ENCODE peak calls at places on chromosomes 5 and 9, in seven cellular contexts. One of them, this sample, is unnamed.

GRCh38 chr9:136085815-136086212 is 9.3 kb downstream of the NACC2 start:
- DNase-seq in osteocyte: no peak
- DNase-seq in CD8-positive, alpha-beta T cell: no peak
- DNase-seq in OCI-LY7: no peak
- DNase-seq in uterus: no peak
- DNase-seq in bronchial epithelial cell: no peak
- DNase-seq in tibial artery: peak; percentile 57
- DNase-seq in this sample: no peak

GRCh38 chr9:133113928-133114351 is 7.1 kb downstream of the RALGDS start:
- DNase-seq in osteocyte: no peak
- DNase-seq in CD8-positive, alpha-beta T cell: no peak
- DNase-seq in OCI-LY7: no peak
- DNase-seq in uterus: no peak
- DNase-seq in bronchial epithelial cell: no peak
- DNase-seq in tibial artery: peak; percentile 20
- DNase-seq in this sample: no peak

GRCh38 chr9:88344013-88344412 is 44.2 kb upstream of the SPIN1 start:
- DNase-seq in osteocyte: no peak
- DNase-seq in CD8-positive, alpha-beta T cell: no peak
- DNase-seq in OCI-LY7: no peak
- DNase-seq in uterus: no peak
- DNase-seq in bronchial epithelial cell: no peak
- DNase-seq in tibial artery: no peak
- DNase-seq in this sample: no peak

GRCh38 chr9:138023394-138024124 is 146.0 kb downstream of the CACNA1B start:
- DNase-seq in osteocyte: peak; percentile 83
- DNase-seq in CD8-positive, alpha-beta T cell: no peak
- DNase-seq in OCI-LY7: no peak
- DNase-seq in uterus: no peak
- DNase-seq in bronchial epithelial cell: no peak
- DNase-seq in tibial artery: no peak
- DNase-seq in this sample: no peak

GRCh38 chr5:107418902-107419301 is 251.8 kb downstream of the EFNA5 start:
- DNase-seq in osteocyte: no peak
- DNase-seq in CD8-positive, alpha-beta T cell: no peak
- DNase-seq in OCI-LY7: no peak
- DNase-seq in uterus: no peak
- DNase-seq in bronchial epithelial cell: no peak
- DNase-seq in tibial artery: no peak
- DNase-seq in this sample: no peak

GRCh38 chr5:102981957-102982635 is 137.8 kb downstream of the GIN1 start:
- DNase-seq in osteocyte: no peak
- DNase-seq in CD8-positive, alpha-beta T cell: no peak
- DNase-seq in OCI-LY7: no peak
- DNase-seq in uterus: no peak
- DNase-seq in bronchial epithelial cell: no peak
- DNase-seq in tibial artery: no peak
- DNase-seq in this sample: no peak

GRCh38 chr5:23494558-23494957 is 12.9 kb upstream of the PRDM9 start:
- DNase-seq in osteocyte: no peak
- DNase-seq in CD8-positive, alpha-beta T cell: no peak
- DNase-seq in OCI-LY7: no peak
- DNase-seq in uterus: no peak
- DNase-seq in bronchial epithelial cell: no peak
- DNase-seq in tibial artery: no peak
- DNase-seq in this sample: no peak

GRCh38 chr9:38708759-38709158 is 11.2 kb downstream of the FAM240B start:
- DNase-seq in osteocyte: no peak
- DNase-seq in CD8-positive, alpha-beta T cell: no peak
- DNase-seq in OCI-LY7: no peak
- DNase-seq in uterus: no peak
- DNase-seq in bronchial epithelial cell: no peak
- DNase-seq in tibial artery: no peak
- DNase-seq in this sample: no peak

GRCh38 chr5:16784088-16784487 is 152.0 kb downstream of the MYO10 start:
- DNase-seq in osteocyte: no peak
- DNase-seq in CD8-positive, alpha-beta T cell: no peak
- DNase-seq in OCI-LY7: no peak
- DNase-seq in uterus: no peak
- DNase-seq in bronchial epithelial cell: no peak
- DNase-seq in tibial artery: no peak
- DNase-seq in this sample: no peak

GRCh38 chr5:19314840-19315239 is 673.2 kb downstream of the CDH18 start:
- DNase-seq in osteocyte: no peak
- DNase-seq in CD8-positive, alpha-beta T cell: no peak
- DNase-seq in OCI-LY7: no peak
- DNase-seq in uterus: no peak
- DNase-seq in bronchial epithelial cell: peak; percentile 89
- DNase-seq in tibial artery: no peak
- DNase-seq in this sample: no peak

GRCh38 chr5:156477196-156477595 is 150.2 kb downstream of the SGCD start:
- DNase-seq in osteocyte: no peak
- DNase-seq in CD8-positive, alpha-beta T cell: no peak
- DNase-seq in OCI-LY7: no peak
- DNase-seq in uterus: no peak
- DNase-seq in bronchial epithelial cell: no peak
- DNase-seq in tibial artery: no peak
- DNase-seq in this sample: no peak

GRCh38 chr5:119067338-119067737 is 3.5 kb upstream of the DMXL1 start:
- DNase-seq in osteocyte: no peak
- DNase-seq in CD8-positive, alpha-beta T cell: no peak
- DNase-seq in OCI-LY7: no peak
- DNase-seq in uterus: no peak
- DNase-seq in bronchial epithelial cell: no peak
- DNase-seq in tibial artery: no peak
- DNase-seq in this sample: no peak

GRCh38 chr5:180119031-180119885 is 47.7 kb upstream of the RNF130 start:
- DNase-seq in osteocyte: no peak
- DNase-seq in CD8-positive, alpha-beta T cell: no peak
- DNase-seq in OCI-LY7: no peak
- DNase-seq in uterus: peak; percentile 5
- DNase-seq in bronchial epithelial cell: no peak
- DNase-seq in tibial artery: no peak
- DNase-seq in this sample: no peak

GRCh38 chr9:121473229-121473628 is 26.4 kb downstream of the GGTA1 start:
- DNase-seq in osteocyte: no peak
- DNase-seq in CD8-positive, alpha-beta T cell: no peak
- DNase-seq in OCI-LY7: no peak
- DNase-seq in uterus: no peak
- DNase-seq in bronchial epithelial cell: no peak
- DNase-seq in tibial artery: no peak
- DNase-seq in this sample: no peak

GRCh38 chr5:103620851-103621547 is 58.4 kb upstream of the NUDT12 start:
- DNase-seq in osteocyte: no peak
- DNase-seq in CD8-positive, alpha-beta T cell: no peak
- DNase-seq in OCI-LY7: no peak
- DNase-seq in uterus: no peak
- DNase-seq in bronchial epithelial cell: peak; percentile 93
- DNase-seq in tibial artery: no peak
- DNase-seq in this sample: no peak

GRCh38 chr9:26176628-26177027 is 498.4 kb upstream of the TUSC1 start:
- DNase-seq in osteocyte: no peak
- DNase-seq in CD8-positive, alpha-beta T cell: no peak
- DNase-seq in OCI-LY7: no peak
- DNase-seq in uterus: no peak
- DNase-seq in bronchial epithelial cell: no peak
- DNase-seq in tibial artery: no peak
- DNase-seq in this sample: no peak

GRCh38 chr5:133824661-133825254 is 143.7 kb downstream of the C5orf15 start:
- DNase-seq in osteocyte: no peak
- DNase-seq in CD8-positive, alpha-beta T cell: no peak
- DNase-seq in OCI-LY7: no peak
- DNase-seq in uterus: no peak
- DNase-seq in bronchial epithelial cell: no peak
- DNase-seq in tibial artery: no peak
- DNase-seq in this sample: no peak

GRCh38 chr5:117623042-117623815 is 1048.6 kb upstream of the SEMA6A start:
- DNase-seq in osteocyte: no peak
- DNase-seq in CD8-positive, alpha-beta T cell: no peak
- DNase-seq in OCI-LY7: no peak
- DNase-seq in uterus: no peak
- DNase-seq in bronchial epithelial cell: peak; percentile 62
- DNase-seq in tibial artery: no peak
- DNase-seq in this sample: no peak

GRCh38 chr5:123098767-123099513 is 9.9 kb downstream of the PRDM6 start:
- DNase-seq in osteocyte: no peak
- DNase-seq in CD8-positive, alpha-beta T cell: no peak
- DNase-seq in OCI-LY7: no peak
- DNase-seq in uterus: no peak
- DNase-seq in bronchial epithelial cell: peak; percentile 36
- DNase-seq in tibial artery: no peak
- DNase-seq in this sample: no peak